ENCODE peak calls at places on chromosomes 6 and 20, in seven cellular contexts. N is germinal center; I is M059J; U is stimulated activated CD8-positive, alpha-beta memory T cell treated with anti-CD3 and anti-CD28 coated beads, Interleukin-2, amount 100 ng/mL, for 48 hours; O is NCI-H2029 treated with DMSO at 0.1 percent for 48 hours; R is fibroblast of gingiva; Q is GOT3. W is an unnamed sample.

GRCh38 chr6:34462561-34462971 is 3.3 kb upstream of the PACSIN1 start:
- DNase-seq in N (no peak), I (peak), U (no peak), O (peak), R (no peak), Q (no peak), W (no peak)

GRCh38 chr6:165632194-165632593 is 30.8 kb downstream of the PDE10A start:
- DNase-seq in N (no peak), I (peak), U (no peak), O (no peak), R (no peak), Q (no peak), W (no peak)

GRCh38 chr20:23917024-23917725 is 37.6 kb upstream of the CST5 start:
- DNase-seq in N (no peak), I (no peak), U (no peak), O (no peak), R (no peak), Q (no peak), W (no peak)

GRCh38 chr20:16662462-16662861 is 67.4 kb upstream of the SNRPB2 start:
- DNase-seq in N (no peak), I (no peak), U (no peak), O (no peak), R (no peak), Q (no peak), W (no peak)

GRCh38 chr6:39137235-39137634 is 22.2 kb upstream of the SAYSD1 start:
- DNase-seq in N (no peak), I (peak), U (no peak), O (no peak), R (no peak), Q (no peak), W (no peak)

GRCh38 chr6:32086661-32087573 is 22.2 kb downstream of the TNXB start:
- DNase-seq in N (no peak), I (peak), U (peak), O (no peak), R (peak), Q (no peak), W (no peak)

GRCh38 chr6:44227138-44227770 is 3.9 kb downstream of the SLC29A1 start:
- DNase-seq in N (no peak), I (no peak), U (no peak), O (no peak), R (no peak), Q (no peak), W (no peak)

GRCh38 chr20:42338274-42339172 is 720.3 kb upstream of the CHD6 start:
- DNase-seq in N (no peak), I (no peak), U (no peak), O (no peak), R (no peak), Q (no peak), W (no peak)

GRCh38 chr6:43434441-43434840 is 7.1 kb downstream of the ABCC10 start:
- DNase-seq in N (no peak), I (no peak), U (no peak), O (no peak), R (no peak), Q (no peak), W (no peak)

W was measured in thoracic aorta.